ENCODE peak calls at places on chromosomes 5 and 9, in eight cellular contexts. One of them, this sample, is unnamed. For H3K36me3 and H3K27me3, the result is how much of the 10 kb centered on the place peaks cover.

GRCh38 chr5:143001764-143002351 is 231.7 kb downstream of the ARHGAP26 start:
- DNase-seq in breast epithelium: no peak
- DNase-seq in fibroblast of lung: peak
- DNase-seq in WERI-Rb-1: no peak
- DNase-seq in GM23248: peak
- DNase-seq in SJCRH30: no peak
- DNase-seq in SJSA1: peak
- DNase-seq in tibial artery: no peak
- DNase-seq in this sample: no peak

GRCh38 chr5:141412853-141413539 is at the start of gene PCDHGA10:
- DNase-seq in SJSA1: peak
- DNase-seq in GM23248: peak
- DNase-seq in breast epithelium: no peak
- DNase-seq in fibroblast of lung: peak
- DNase-seq in WERI-Rb-1: peak
- DNase-seq in tibial artery: peak
- DNase-seq in SJCRH30: no peak
- DNase-seq in this sample: peak

GRCh38 chr9:32525506-32525905 is 490 bp downstream of the RIGI start:
- DNase-seq in SJSA1: peak
- DNase-seq in WERI-Rb-1: no peak
- DNase-seq in fibroblast of lung: peak
- DNase-seq in GM23248: peak
- DNase-seq in SJCRH30: no peak
- DNase-seq in tibial artery: no peak
- DNase-seq in breast epithelium: no peak
- DNase-seq in this sample: no peak

GRCh38 chr9:127801955-127802575 is 617 bp upstream of the FPGS start:
- DNase-seq in fibroblast of lung: no peak
- DNase-seq in WERI-Rb-1: no peak
- DNase-seq in GM23248: peak
- DNase-seq in tibial artery: no peak
- DNase-seq in SJSA1: no peak
- DNase-seq in SJCRH30: no peak
- DNase-seq in breast epithelium: no peak
- DNase-seq in this sample: no peak

GRCh38 chr5:54309751-54310432 is 481 bp downstream of the ARL15 start:
- DNase-seq in SJSA1: no peak
- DNase-seq in WERI-Rb-1: peak
- DNase-seq in SJCRH30: peak
- DNase-seq in GM23248: peak
- DNase-seq in breast epithelium: no peak
- DNase-seq in fibroblast of lung: peak
- DNase-seq in tibial artery: peak
- DNase-seq in this sample: peak

GRCh38 chr5:54836959-54837534 is 148.3 kb downstream of the ESM1 start:
- DNase-seq in SJSA1: no peak
- DNase-seq in SJCRH30: no peak
- DNase-seq in WERI-Rb-1: no peak
- DNase-seq in tibial artery: no peak
- DNase-seq in GM23248: peak
- DNase-seq in breast epithelium: no peak
- DNase-seq in fibroblast of lung: no peak
- DNase-seq in this sample: no peak

GRCh38 chr5:6713274-6714181 is at the start of gene TENT4A:
- DNase-seq in breast epithelium: no peak
- DNase-seq in WERI-Rb-1: no peak
- DNase-seq in SJSA1: no peak
- DNase-seq in GM23248: peak
- DNase-seq in SJCRH30: no peak
- DNase-seq in tibial artery: peak
- DNase-seq in fibroblast of lung: peak
- DNase-seq in this sample: peak

GRCh38 chr9:108889649-108890067 is 27.6 kb downstream of the ACTL7A start:
- DNase-seq in SJSA1: no peak
- DNase-seq in fibroblast of lung: peak
- DNase-seq in breast epithelium: no peak
- DNase-seq in tibial artery: no peak
- DNase-seq in SJCRH30: no peak
- DNase-seq in WERI-Rb-1: no peak
- DNase-seq in GM23248: peak
- DNase-seq in this sample: no peak

GRCh38 chr9:22119537-22120167 is 110.5 kb upstream of the CDKN2B start:
- DNase-seq in WERI-Rb-1: peak
- DNase-seq in tibial artery: no peak
- DNase-seq in breast epithelium: no peak
- DNase-seq in SJCRH30: no peak
- DNase-seq in SJSA1: no peak
- DNase-seq in GM23248: peak
- DNase-seq in fibroblast of lung: no peak
- DNase-seq in this sample: peak

GRCh38 chr9:87570000-87570834 is 72.5 kb downstream of the DAPK1 start:
- DNase-seq in GM23248: no peak
- DNase-seq in SJSA1: no peak
- DNase-seq in SJCRH30: no peak
- DNase-seq in tibial artery: no peak
- DNase-seq in fibroblast of lung: peak
- DNase-seq in breast epithelium: no peak
- DNase-seq in WERI-Rb-1: no peak
- DNase-seq in this sample: no peak

GRCh38 chr9:109401169-109401989 is 80.5 kb upstream of the EPB41L4B start:
- DNase-seq in WERI-Rb-1: peak
- DNase-seq in fibroblast of lung: peak
- DNase-seq in SJSA1: peak
- DNase-seq in SJCRH30: peak
- DNase-seq in breast epithelium: peak
- DNase-seq in GM23248: peak
- DNase-seq in tibial artery: no peak
- DNase-seq in this sample: peak

GRCh38 chr5:146667633-146668032 is 151.6 kb upstream of the GPR151 start:
- DNase-seq in breast epithelium: no peak
- DNase-seq in fibroblast of lung: peak
- DNase-seq in WERI-Rb-1: no peak
- DNase-seq in GM23248: peak
- DNase-seq in tibial artery: no peak
- DNase-seq in SJSA1: peak
- DNase-seq in SJCRH30: no peak
- DNase-seq in this sample: no peak

GRCh38 chr9:137457406-137458193 is 1.5 kb downstream of the NSMF start:
- DNase-seq in SJSA1: no peak
- DNase-seq in WERI-Rb-1: no peak
- DNase-seq in fibroblast of lung: no peak
- DNase-seq in breast epithelium: no peak
- DNase-seq in GM23248: no peak
- DNase-seq in tibial artery: peak
- DNase-seq in SJCRH30: no peak
- DNase-seq in this sample: no peak

GRCh38 chr9:104091028-104091590 is 3.0 kb upstream of the SMC2 start:
- DNase-seq in breast epithelium: no peak
- DNase-seq in SJSA1: no peak
- DNase-seq in GM23248: no peak
- DNase-seq in tibial artery: no peak
- DNase-seq in fibroblast of lung: no peak
- DNase-seq in SJCRH30: no peak
- DNase-seq in WERI-Rb-1: no peak
- DNase-seq in this sample: no peak

GRCh38 chr5:9951861-9952260 is 297.8 kb downstream of the ATPSCKMT start:
- DNase-seq in breast epithelium: no peak
- DNase-seq in GM23248: no peak
- DNase-seq in fibroblast of lung: no peak
- DNase-seq in tibial artery: no peak
- DNase-seq in SJCRH30: no peak
- DNase-seq in SJSA1: no peak
- DNase-seq in WERI-Rb-1: no peak
- DNase-seq in this sample: no peak

GRCh38 chr5:65809817-65810531 is 88.0 kb downstream of the NLN start:
- DNase-seq in GM23248: peak
- DNase-seq in SJSA1: no peak
- DNase-seq in WERI-Rb-1: no peak
- DNase-seq in SJCRH30: no peak
- DNase-seq in breast epithelium: no peak
- DNase-seq in fibroblast of lung: peak
- DNase-seq in tibial artery: peak
- DNase-seq in this sample: no peak

GRCh38 chr5:61523997-61524396 is 191.9 kb downstream of the ZSWIM6 start:
- DNase-seq in GM23248: no peak
- DNase-seq in tibial artery: no peak
- DNase-seq in WERI-Rb-1: no peak
- DNase-seq in SJCRH30: no peak
- DNase-seq in fibroblast of lung: no peak
- DNase-seq in breast epithelium: no peak
- DNase-seq in SJSA1: no peak
- DNase-seq in this sample: no peak

GRCh38 chr9:127977877-127978647 is 2.7 kb downstream of the EEIG1 start:
- DNase-seq in SJSA1: peak
- DNase-seq in fibroblast of lung: peak
- DNase-seq in GM23248: peak
- DNase-seq in breast epithelium: no peak
- DNase-seq in tibial artery: peak
- DNase-seq in WERI-Rb-1: no peak
- DNase-seq in SJCRH30: peak
- DNase-seq in this sample: peak

GRCh38 chr5:31149072-31149471 is 44.4 kb upstream of the CDH6 start:
- DNase-seq in breast epithelium: no peak
- DNase-seq in fibroblast of lung: no peak
- DNase-seq in GM23248: peak
- DNase-seq in SJSA1: peak
- DNase-seq in WERI-Rb-1: no peak
- DNase-seq in tibial artery: no peak
- DNase-seq in SJCRH30: no peak
- DNase-seq in this sample: no peak

GRCh38 chr9:137280478-137281344 is 3.2 kb downstream of the TOR4A start:
- DNase-seq in fibroblast of lung: no peak
- DNase-seq in SJCRH30: peak
- DNase-seq in GM23248: peak
- DNase-seq in breast epithelium: no peak
- DNase-seq in WERI-Rb-1: no peak
- DNase-seq in tibial artery: no peak
- DNase-seq in SJSA1: no peak
- DNase-seq in this sample: peak

GRCh38 chr5:141757402-141757801 is 75.4 kb upstream of the ARAP3 start:
- DNase-seq in tibial artery: no peak
- DNase-seq in WERI-Rb-1: peak
- DNase-seq in SJSA1: no peak
- DNase-seq in breast epithelium: no peak
- DNase-seq in SJCRH30: peak
- DNase-seq in GM23248: peak
- DNase-seq in fibroblast of lung: peak
- DNase-seq in this sample: peak

GRCh38 chr9:116596646-116597045 is 90.5 kb upstream of the TRIM32 start:
- DNase-seq in tibial artery: no peak
- DNase-seq in breast epithelium: no peak
- DNase-seq in GM23248: peak
- DNase-seq in SJCRH30: no peak
- DNase-seq in fibroblast of lung: no peak
- DNase-seq in SJSA1: no peak
- DNase-seq in WERI-Rb-1: no peak
- DNase-seq in this sample: no peak

GRCh38 chr5:72855821-72856220 is 39.4 kb downstream of the TNPO1 start:
- DNase-seq in SJCRH30: no peak
- DNase-seq in tibial artery: no peak
- DNase-seq in SJSA1: no peak
- DNase-seq in GM23248: peak
- DNase-seq in WERI-Rb-1: no peak
- DNase-seq in fibroblast of lung: no peak
- DNase-seq in breast epithelium: no peak
- DNase-seq in this sample: no peak
- H3K36me3 ChIP-seq in SJCRH30: half or more
- H3K36me3 ChIP-seq in tibial artery: under half
- H3K36me3 ChIP-seq in SJSA1: half or more
- H3K36me3 ChIP-seq in GM23248: half or more
- H3K36me3 ChIP-seq in WERI-Rb-1: half or more
- H3K36me3 ChIP-seq in fibroblast of lung: under half
- H3K36me3 ChIP-seq in breast epithelium: under half
- H3K36me3 ChIP-seq in this sample: under half

DNA sequence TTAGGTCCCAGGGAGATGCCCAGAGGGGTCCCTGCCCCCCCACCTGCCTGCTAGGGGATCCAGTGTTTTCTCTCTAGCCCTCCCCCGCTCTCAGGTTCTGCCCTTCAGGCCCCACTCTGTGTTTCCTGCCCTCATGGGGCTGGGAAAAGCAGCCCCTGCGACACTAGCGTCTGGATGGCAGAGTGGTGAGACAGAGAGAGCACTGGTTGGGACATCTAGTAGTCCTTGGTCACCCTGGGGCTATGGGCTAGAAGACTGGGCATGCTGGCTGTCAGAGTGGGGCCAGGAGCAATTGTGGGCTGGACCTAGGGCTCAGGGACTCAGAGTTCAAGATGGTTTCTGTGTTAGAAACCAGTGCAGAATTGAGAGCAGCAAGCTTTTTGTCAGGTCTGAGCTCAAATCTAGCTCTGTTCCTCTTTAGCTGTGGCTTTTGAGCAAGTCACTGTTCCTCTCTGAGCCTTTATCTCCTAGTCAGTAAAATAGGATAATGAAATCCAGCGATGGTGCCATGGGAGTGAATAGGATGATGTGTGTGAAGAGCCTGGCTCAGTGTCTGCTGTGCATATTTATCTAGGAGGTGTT is 39.0 kb downstream of the RGS3 start:
- DNase-seq in SJCRH30: no peak
- DNase-seq in breast epithelium: no peak
- DNase-seq in fibroblast of lung: no peak
- DNase-seq in SJSA1: no peak
- DNase-seq in GM23248: no peak
- DNase-seq in WERI-Rb-1: no peak
- DNase-seq in tibial artery: no peak
- DNase-seq in this sample: no peak
- H3K4me3 ChIP-seq in SJCRH30: no peak
- H3K4me3 ChIP-seq in breast epithelium: peak
- H3K4me3 ChIP-seq in fibroblast of lung: no peak
- H3K4me3 ChIP-seq in SJSA1: no peak
- H3K4me3 ChIP-seq in GM23248: no peak
- H3K4me3 ChIP-seq in WERI-Rb-1: no peak
- H3K4me3 ChIP-seq in tibial artery: peak
- H3K4me3 ChIP-seq in this sample: no peak

GRCh38 chr5:77645158-77645994 is 6.9 kb upstream of the OTP start:
- DNase-seq in WERI-Rb-1: peak
- DNase-seq in SJCRH30: peak
- DNase-seq in fibroblast of lung: no peak
- DNase-seq in breast epithelium: no peak
- DNase-seq in tibial artery: no peak
- DNase-seq in GM23248: peak
- DNase-seq in SJSA1: peak
- DNase-seq in this sample: peak
- H3K27me3 ChIP-seq in WERI-Rb-1: under half
- H3K27me3 ChIP-seq in SJCRH30: under half
- H3K27me3 ChIP-seq in fibroblast of lung: half or more
- H3K27me3 ChIP-seq in breast epithelium: under half
- H3K27me3 ChIP-seq in tibial artery: half or more
- H3K27me3 ChIP-seq in GM23248: half or more
- H3K27me3 ChIP-seq in SJSA1: under half
- H3K27me3 ChIP-seq in this sample: half or more

DNA sequence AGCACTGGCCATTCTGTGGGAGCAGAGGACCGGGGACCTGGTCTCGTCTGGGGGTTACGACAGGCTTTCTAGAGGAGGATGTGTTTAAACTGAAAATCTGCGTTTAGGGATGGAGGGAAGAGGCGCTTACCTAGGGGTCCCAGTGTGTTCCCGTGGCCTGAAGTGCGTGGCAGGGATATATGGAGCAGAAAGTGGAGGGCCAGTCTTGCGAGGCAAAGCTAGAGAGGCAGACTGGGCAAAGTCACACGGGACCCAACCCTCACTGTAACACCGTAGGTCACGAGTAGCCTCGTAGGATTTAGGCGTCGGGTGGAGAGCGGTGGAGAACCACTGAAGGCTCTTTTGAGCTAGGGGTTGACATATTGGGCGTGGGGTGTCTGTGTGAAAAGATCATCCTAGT is 32.8 kb upstream of the POMT1 start:
- DNase-seq in tibial artery: peak
- DNase-seq in SJCRH30: no peak
- DNase-seq in GM23248: no peak
- DNase-seq in fibroblast of lung: no peak
- DNase-seq in breast epithelium: peak
- DNase-seq in WERI-Rb-1: no peak
- DNase-seq in SJSA1: no peak
- DNase-seq in this sample: no peak
- H3K36me3 ChIP-seq in tibial artery: half or more
- H3K36me3 ChIP-seq in SJCRH30: half or more
- H3K36me3 ChIP-seq in GM23248: half or more
- H3K36me3 ChIP-seq in fibroblast of lung: under half
- H3K36me3 ChIP-seq in breast epithelium: under half
- H3K36me3 ChIP-seq in WERI-Rb-1: half or more
- H3K36me3 ChIP-seq in SJSA1: half or more
- H3K36me3 ChIP-seq in this sample: half or more

This sample was measured in H7.